ENCODE peak calls at places on chromosomes 16 and 17, in seven cellular contexts. S is aorta; H is lung; G is CD8-positive, alpha-beta T cell; U is mammary epithelial cell; K is endodermal cell; B is left ventricle myocardium inferior. M is an unnamed sample.

GRCh38 chr16:4319454-4319853 is 3.6 kb downstream of the GLIS2 start:
- DNase-seq in S (peak; percentile 85), H (no peak), G (peak; percentile 61), U (peak; percentile 40), K (no peak), B (no peak), M (peak; percentile 85)

GRCh38 chr17:81966343-81967243 is 5.6 kb upstream of the NOTUM start:
- DNase-seq in S (no peak), H (peak; percentile 39), G (no peak), U (no peak), K (peak; percentile 83), B (peak; percentile 78), M (no peak)

GRCh38 chr16:86515780-86516617 is 5.7 kb downstream of the FOXF1 start:
- DNase-seq in S (peak; percentile 69), H (no peak), G (no peak), U (no peak), K (peak; percentile 71), B (no peak), M (no peak)

GRCh38 chr16:27374231-27374793 is 27.7 kb upstream of the IL21R start:
- DNase-seq in S (no peak), H (no peak), G (no peak), U (no peak), K (peak; percentile 27), B (no peak), M (peak; percentile 58)

GRCh38 chr16:27642753-27643152 is 92.8 kb downstream of the KATNIP start:
- DNase-seq in S (no peak), H (no peak), G (no peak), U (peak; percentile 2), K (peak; percentile 70), B (no peak), M (no peak)

GRCh38 chr17:9240659-9241370 is 219.5 kb downstream of the NTN1 start:
- DNase-seq in S (peak; percentile 93), H (peak; percentile 59), G (no peak), U (no peak), K (peak; percentile 95), B (peak; percentile 80), M (peak; percentile 96)

GRCh38 chr16:15942901-15943690 is 6.3 kb upstream of the ABCC1 start:
- DNase-seq in S (no peak), H (no peak), G (no peak), U (no peak), K (no peak), B (no peak), M (no peak)

GRCh38 chr16:66367968-66368891 is 1.7 kb downstream of the CDH5 start:
- DNase-seq in S (no peak), H (no peak), G (no peak), U (no peak), K (peak; percentile 76), B (peak; percentile 39), M (no peak)

GRCh38 chr17:41687828-41688640 is 651 bp upstream of the EIF1 start:
- DNase-seq in S (no peak), H (peak; percentile 66), G (peak; percentile 68), U (peak; percentile 66), K (peak; percentile 66), B (peak; percentile 47), M (peak; percentile 57)

DNA sequence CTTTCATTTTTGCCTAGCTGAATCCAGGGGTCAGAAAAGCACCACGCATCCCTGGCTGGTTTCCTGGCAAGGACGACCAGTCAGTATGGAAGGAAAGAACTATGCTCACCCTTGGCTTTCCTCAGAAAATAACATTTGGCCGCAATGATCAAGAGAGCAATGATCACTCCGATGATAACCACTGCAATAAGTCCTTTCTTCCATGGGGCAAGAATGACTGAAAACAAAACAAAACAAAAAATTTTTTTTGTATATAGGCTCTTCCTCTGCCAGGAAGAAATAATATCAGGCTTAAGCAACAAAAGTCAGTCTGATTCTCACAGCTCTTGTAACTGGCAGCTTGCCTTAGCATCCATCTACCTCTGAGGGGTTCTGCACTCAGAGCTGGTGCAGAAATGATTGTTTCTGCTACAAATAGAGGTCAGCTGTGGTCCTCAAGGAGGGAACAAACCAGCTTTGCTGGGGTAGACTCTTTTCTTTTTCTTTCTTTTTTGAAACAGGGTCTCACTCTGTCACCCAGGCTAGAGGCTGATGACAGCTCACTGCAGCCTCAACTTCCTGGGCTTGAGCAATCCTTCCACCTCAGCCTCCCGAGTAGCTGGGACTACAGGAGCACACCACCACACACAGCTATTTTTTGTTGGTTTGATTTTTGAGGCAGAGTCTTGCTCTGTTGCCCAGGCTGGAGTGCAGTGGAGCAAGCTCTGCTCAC is 35.7 kb downstream of the PECAM1 start:
- DNase-seq in S (peak; percentile 42), H (no peak), G (no peak), U (no peak), K (no peak), B (no peak), M (no peak)
- H3K4me3 ChIP-seq in S (no peak overlapping the region), H (no peak overlapping the region), G (no peak overlapping the region), U (no peak overlapping the region), K (no peak overlapping the region), B (no peak overlapping the region), M (no peak overlapping the region)

DNA sequence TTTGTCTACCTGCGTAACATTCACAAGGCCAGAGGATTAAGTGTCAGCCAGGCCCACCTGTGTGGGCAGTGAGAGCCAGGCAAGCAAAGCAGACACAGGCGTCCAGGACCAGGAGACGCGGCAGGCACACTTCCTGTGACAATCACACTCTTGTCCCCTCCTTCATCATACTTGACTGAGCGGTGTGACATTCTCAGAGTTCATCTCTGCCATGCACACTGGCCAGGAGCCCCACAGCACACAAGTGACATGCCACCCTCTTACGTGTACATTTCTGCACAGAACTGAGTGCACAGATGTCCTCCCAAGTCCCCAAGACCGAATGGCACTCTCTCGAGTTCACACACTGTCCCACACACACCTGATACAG is 8.7 kb downstream of the PPP1R9B start:
- DNase-seq in S (no peak), H (no peak), G (no peak), U (no peak), K (no peak), B (no peak), M (no peak)
- H3K36me3 ChIP-seq in S (peaks cover 5% of the 10 kb centered on the region), H (peaks cover 89% of the 10 kb centered on the region), G (peaks cover 45% of the 10 kb centered on the region), U (peaks cover 40% of the 10 kb centered on the region), K (peaks cover 68% of the 10 kb centered on the region), B (peaks cover 84% of the 10 kb centered on the region), M (peaks cover 83% of the 10 kb centered on the region)

GRCh38 chr17:32827227-32827626 is 49.7 kb downstream of the MYO1D start:
- DNase-seq in S (no peak), H (no peak), G (no peak), U (no peak), K (no peak), B (no peak), M (no peak)
- H3K27ac ChIP-seq in S (no peak overlapping the region), H (no peak overlapping the region), G (no peak overlapping the region), U (no peak overlapping the region), K (no peak overlapping the region), B (no peak overlapping the region), M (peak overlapping the region; percentile 71)

GRCh38 chr17:31565652-31566051 is 174.2 kb downstream of the RAB11FIP4 start:
- DNase-seq in S (peak; percentile 53), H (no peak), G (no peak), U (no peak), K (no peak), B (no peak), M (no peak)
- H3K4me3 ChIP-seq in S (no peak overlapping the region), H (no peak overlapping the region), G (no peak overlapping the region), U (no peak overlapping the region), K (no peak overlapping the region), B (no peak overlapping the region), M (peak overlapping the region; percentile 2)

GRCh38 chr17:48347203-48347602 is 82.8 kb downstream of the SKAP1 start:
- DNase-seq in S (no peak), H (no peak), G (no peak), U (no peak), K (no peak), B (no peak), M (no peak)

GRCh38 chr17:48352630-48353029 is 77.4 kb downstream of the SKAP1 start:
- DNase-seq in S (no peak), H (no peak), G (no peak), U (peak; percentile 32), K (no peak), B (no peak), M (no peak)

GRCh38 chr17:48348352-48348751 is 81.7 kb downstream of the SKAP1 start:
- DNase-seq in S (no peak), H (no peak), G (no peak), U (no peak), K (no peak), B (no peak), M (no peak)

GRCh38 chr17:48356866-48357265 is 73.1 kb downstream of the SKAP1 start:
- DNase-seq in S (no peak), H (no peak), G (no peak), U (no peak), K (no peak), B (no peak), M (no peak)

GRCh38 chr17:48351916-48352332 is 78.1 kb downstream of the SKAP1 start:
- DNase-seq in S (no peak), H (no peak), G (no peak), U (peak; percentile 16), K (no peak), B (no peak), M (no peak)
- H3K36me3 ChIP-seq in S (no peaks in the 10 kb centered on the region), H (no peaks in the 10 kb centered on the region), G (no peaks in the 10 kb centered on the region), U (no peaks in the 10 kb centered on the region), K (no peaks in the 10 kb centered on the region), B (no peaks in the 10 kb centered on the region), M (no peaks in the 10 kb centered on the region)

GRCh38 chr16:67760831-67761230 is 41.7 kb upstream of the GFOD2 start:
- DNase-seq in S (no peak), H (no peak), G (no peak), U (no peak), K (no peak), B (no peak), M (no peak)

GRCh38 chr16:67758006-67758405 is 38.9 kb upstream of the GFOD2 start:
- DNase-seq in S (no peak), H (no peak), G (no peak), U (no peak), K (no peak), B (no peak), M (no peak)

GRCh38 chr16:67761924-67762323 is 42.8 kb upstream of the GFOD2 start:
- DNase-seq in S (no peak), H (no peak), G (no peak), U (no peak), K (no peak), B (no peak), M (no peak)

GRCh38 chr16:67760206-67760605 is 41.1 kb upstream of the GFOD2 start:
- DNase-seq in S (no peak), H (no peak), G (no peak), U (no peak), K (no peak), B (no peak), M (no peak)

DNA sequence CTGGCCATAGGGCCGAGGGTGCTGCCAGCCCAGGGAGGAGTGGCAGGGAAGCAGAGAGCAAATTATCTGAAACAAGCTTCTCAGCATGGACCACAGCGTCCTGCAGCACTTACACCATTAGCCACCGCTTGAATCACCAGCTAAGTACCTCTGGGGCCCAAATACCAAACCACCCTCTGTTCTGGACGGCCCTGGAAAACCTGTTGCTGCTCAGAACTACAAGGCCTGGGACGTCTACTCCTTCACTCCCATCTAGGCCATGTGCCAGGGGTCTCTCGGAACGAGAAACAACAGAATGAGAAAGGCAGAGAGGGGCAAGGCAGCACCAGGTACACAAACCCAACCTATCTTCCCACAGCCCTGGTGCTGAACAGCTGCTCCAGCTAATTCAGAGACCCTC is 39.9 kb upstream of the GFOD2 start:
- DNase-seq in S (no peak), H (no peak), G (no peak), U (no peak), K (no peak), B (no peak), M (no peak)
- H3K27ac ChIP-seq in S (no peak overlapping the region), H (no peak overlapping the region), G (no peak overlapping the region), U (no peak overlapping the region), K (no peak overlapping the region), B (no peak overlapping the region), M (no peak overlapping the region)

M was measured in tibial artery.